ENCODE peak calls at places on chromosomes 12 and 14, in five cellular contexts. X is HEK293T, K is K562, Z is HepG2, D is GM12878. Q is an unnamed sample.

GRCh38 chr12:51048601-51049369 is 658 bp downstream of the LETMD1 start:
- DNase-seq in X (no peak), K (no peak), Z (no peak), D (no peak), Q (peak)

GRCh38 chr12:28710882-28711281 is 438.2 kb upstream of the FAR2 start:
- DNase-seq in X (no peak), K (no peak), Z (no peak), D (no peak), Q (no peak)

GRCh38 chr14:100668352-100668751 is 58.3 kb upstream of the DLK1 start:
- DNase-seq in X (no peak), K (no peak), Z (no peak), D (no peak), Q (no peak)

GRCh38 chr14:104137297-104138097 is 890 bp upstream of the KIF26A start:
- DNase-seq in X (peak), K (peak), Z (peak), D (no peak), Q (peak)

GRCh38 chr14:58599145-58599544 is 38.6 kb upstream of the DACT1 start:
- DNase-seq in X (no peak), K (no peak), Z (no peak), D (no peak), Q (no peak)

GRCh38 chr12:1934831-1935230 is 16.4 kb upstream of the CACNA2D4 start:
- DNase-seq in X (no peak), K (no peak), Z (no peak), D (no peak), Q (peak)

GRCh38 chr12:12803186-12803585 is 10.0 kb upstream of the DDX47 start:
- DNase-seq in X (peak), K (peak), Z (peak), D (no peak), Q (peak)

GRCh38 chr12:68453876-68454275 is 121.7 kb upstream of the MDM1 start:
- DNase-seq in X (no peak), K (no peak), Z (no peak), D (no peak), Q (no peak)

GRCh38 chr14:101821528-101821927 is 60.0 kb downstream of the PPP2R5C start:
- DNase-seq in X (no peak), K (no peak), Z (no peak), D (no peak), Q (no peak)

GRCh38 chr12:6459004-6459337 is 7.1 kb downstream of the TAPBPL start:
- DNase-seq in X (no peak), K (no peak), Z (no peak), D (no peak), Q (no peak)

GRCh38 chr14:95061317-95062093 is 95.8 kb downstream of the DICER1 start:
- DNase-seq in X (no peak), K (no peak), Z (no peak), D (no peak), Q (no peak)

GRCh38 chr14:93829839-93830481 is 41.7 kb upstream of the PRIMA1 start:
- DNase-seq in X (no peak), K (no peak), Z (no peak), D (no peak), Q (no peak)

GRCh38 chr12:82326905-82327503 is 31.2 kb downstream of the CCDC59 start:
- DNase-seq in X (peak), K (no peak), Z (peak), D (no peak), Q (peak)

GRCh38 chr12:12097821-12098688 is 27.3 kb downstream of the BCL2L14 start:
- DNase-seq in X (no peak), K (no peak), Z (no peak), D (no peak), Q (no peak)

GRCh38 chr12:92961949-92962348 is 32.9 kb upstream of the EEA1 start:
- DNase-seq in X (no peak), K (no peak), Z (no peak), D (no peak), Q (no peak)

GRCh38 chr14:92105845-92106094 is 612 bp downstream of the ATXN3 start:
- DNase-seq in X (no peak), K (no peak), Z (peak), D (no peak), Q (no peak)

GRCh38 chr12:46296822-46297221 is 28.0 kb upstream of the SLC38A1 start:
- DNase-seq in X (no peak), K (no peak), Z (no peak), D (no peak), Q (no peak)
- TF ChIP-seq FOXM1 in X (no peak), K (no peak), Z (no peak), D (no peak), Q (no peak)

DNA sequence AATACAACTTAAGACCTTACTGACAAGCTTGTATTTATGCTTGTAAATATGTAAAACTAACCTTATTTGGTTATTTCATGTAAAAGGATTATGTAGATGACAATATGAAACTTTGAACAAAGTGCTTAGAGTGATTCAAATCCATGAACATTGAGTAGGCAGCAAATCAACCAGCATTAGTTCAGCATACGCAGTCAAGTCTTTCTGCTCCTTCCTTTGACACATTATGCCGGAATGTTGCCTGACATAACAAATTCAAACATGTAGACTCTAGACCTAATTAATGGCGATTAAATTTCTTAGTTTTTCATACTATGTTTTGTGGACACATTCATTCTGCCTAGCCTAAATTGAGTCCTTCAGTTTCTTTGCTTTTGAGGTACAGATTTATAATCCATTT is 105.3 kb downstream of the FGD4 start:
- DNase-seq in X (no peak), K (no peak), Z (no peak), D (no peak), Q (no peak)
- TF ChIP-seq FOXM1 in X (no peak), K (no peak), Z (no peak), D (no peak), Q (no peak)

DNA sequence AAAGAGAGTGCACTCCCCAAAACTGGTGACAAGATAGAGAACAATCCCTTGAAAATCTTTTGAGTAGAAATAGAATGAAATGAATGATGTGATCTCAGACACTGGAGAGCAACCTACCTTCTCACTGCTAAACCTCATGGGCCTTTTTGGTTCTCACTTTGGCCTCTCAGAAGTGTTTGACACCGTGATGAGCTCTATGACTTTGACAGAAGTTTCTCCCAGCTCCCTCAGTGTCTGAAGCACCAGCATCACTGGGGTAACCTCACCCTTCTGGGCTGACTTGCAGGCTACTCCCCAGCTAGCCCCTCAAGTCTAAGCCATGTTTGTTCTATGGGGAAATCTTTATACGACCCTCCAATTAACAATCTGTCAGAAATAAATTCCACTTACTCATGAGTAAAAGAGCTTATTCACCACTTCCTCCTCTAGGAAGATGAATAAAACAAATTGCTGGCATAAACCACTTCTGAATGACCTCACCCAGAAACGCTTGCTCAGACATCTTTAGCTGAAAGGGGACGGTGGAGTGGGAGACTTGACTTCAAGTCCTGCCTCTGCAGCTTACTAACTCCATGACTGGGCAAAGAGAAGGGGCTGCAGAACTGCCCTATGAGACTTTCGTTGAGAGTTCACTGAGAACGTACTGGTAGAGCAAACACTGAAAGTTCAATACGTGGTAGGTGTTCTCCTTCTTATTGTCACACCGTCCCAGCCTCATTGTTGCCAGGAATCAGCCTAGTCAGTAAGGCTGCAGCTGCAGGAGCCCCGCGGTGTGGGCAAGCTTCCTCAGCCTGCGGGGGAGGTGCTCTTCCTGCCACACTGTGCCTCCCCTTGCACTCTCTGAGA is 46.5 kb downstream of the ST8SIA1 start:
- DNase-seq in X (peak), K (no peak), Z (no peak), D (no peak), Q (no peak)
- TF ChIP-seq FOXM1 in X (no peak), K (no peak), Z (no peak), D (no peak), Q (no peak)

GRCh38 chr14:48690349-48690748 is 895.8 kb downstream of the RPS29 start:
- DNase-seq in X (peak), K (no peak), Z (no peak), D (no peak), Q (no peak)
- TF ChIP-seq FOXM1 in X (no peak), K (no peak), Z (no peak), D (no peak), Q (no peak)

DNA sequence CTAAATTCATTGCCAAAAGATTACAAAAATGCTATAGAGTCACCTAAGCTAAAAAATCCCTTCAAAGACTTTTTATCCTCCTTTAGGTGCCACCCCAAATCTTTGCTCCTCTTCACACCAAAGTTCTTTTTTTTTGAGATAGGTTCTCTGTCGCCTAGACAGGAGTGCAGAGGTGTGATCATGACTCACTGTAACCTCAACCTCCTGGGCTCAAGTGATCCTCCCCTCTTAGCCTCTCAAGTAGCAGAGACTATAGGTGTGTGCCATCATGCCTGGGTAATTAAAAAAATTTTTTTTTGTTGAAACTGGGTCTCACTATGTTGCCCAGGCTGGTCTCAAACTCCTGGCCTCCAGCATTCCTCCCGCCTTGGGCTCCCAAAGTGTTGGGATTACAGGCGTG is 47.9 kb downstream of the WDHD1 start:
- DNase-seq in X (no peak), K (no peak), Z (no peak), D (no peak), Q (no peak)
- TF ChIP-seq FOXM1 in X (no peak), K (no peak), Z (no peak), D (no peak), Q (no peak)

GRCh38 chr12:5081016-5081415 is 37.3 kb downstream of the KCNA5 start:
- DNase-seq in X (no peak), K (peak), Z (no peak), D (no peak), Q (no peak)
- TF ChIP-seq FOXM1 in X (no peak), K (no peak), Z (no peak), D (no peak), Q (no peak)

DNA sequence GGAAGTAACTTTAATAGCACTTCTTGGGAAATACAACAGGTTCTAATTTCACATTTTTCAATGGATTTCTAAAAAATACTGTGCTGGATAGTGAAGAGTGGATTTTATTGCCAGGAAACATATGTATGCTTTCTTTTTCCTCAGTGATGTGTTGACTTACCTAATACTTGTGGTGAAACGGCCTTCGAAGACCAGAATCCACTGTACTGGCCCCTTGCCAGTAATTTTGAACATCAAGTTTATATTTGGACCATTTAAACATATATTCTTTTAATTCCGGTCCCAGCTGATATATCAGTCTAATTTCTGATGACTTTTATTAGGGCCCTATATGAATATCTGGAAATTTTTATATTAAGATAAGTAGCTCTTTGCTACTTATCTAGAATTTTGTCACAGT is 1.8 kb downstream of the MSRB3 start:
- DNase-seq in X (no peak), K (no peak), Z (no peak), D (no peak), Q (no peak)
- TF ChIP-seq FOXM1 in X (no peak), K (no peak), Z (no peak), D (no peak), Q (no peak)

GRCh38 chr12:42507589-42507988 is 82.0 kb downstream of the PRICKLE1 start:
- DNase-seq in X (no peak), K (no peak), Z (no peak), D (no peak), Q (peak)
- TF ChIP-seq FOXM1 in X (no peak), K (no peak), Z (no peak), D (no peak), Q (no peak)

Q was measured in SK-N-SH.